ENCODE peak calls at places on chromosomes 12 and 14, in ten cellular contexts. M, B, O, S, V, I, Q, T, G and Y are unnamed samples.

GRCh38 chr14:69152181-69152943 is 557 bp downstream of the DCAF5 start:
- DNase-seq in I (no peak), M (no peak), B (no peak), Q (peak), T (no peak), G (no peak), V (peak), S (peak), O (peak), Y (peak)

GRCh38 chr14:61268797-61269196 is 12.3 kb downstream of the TMEM30B start:
- DNase-seq in I (no peak), M (no peak), G (no peak), O (no peak), S (no peak), V (no peak), Q (no peak), B (no peak), T (no peak), Y (no peak)

GRCh38 chr12:118055144-118055557 is 5.8 kb downstream of the WSB2 start:
- DNase-seq in O (peak), G (peak), Q (peak), B (no peak), S (peak), V (peak), M (peak), I (peak), T (no peak), Y (peak)

GRCh38 chr14:71529855-71530254 is 402.4 kb upstream of the RGS6 start:
- DNase-seq in T (no peak), G (no peak), V (no peak), I (no peak), O (peak), B (peak), M (no peak), S (no peak), Q (peak), Y (no peak)

GRCh38 chr12:132174015-132174660 is 29.9 kb downstream of the NOC4L start:
- DNase-seq in V (no peak), G (no peak), B (no peak), S (no peak), Q (no peak), O (no peak), M (no peak), T (no peak), I (no peak), Y (no peak)

GRCh38 chr14:54267172-54267571 is 129.6 kb upstream of the CDKN3 start:
- DNase-seq in M (no peak), G (no peak), B (no peak), V (no peak), I (no peak), S (no peak), O (peak), Q (no peak), T (no peak), Y (no peak)

GRCh38 chr12:69502342-69503081 is 32.3 kb downstream of the FRS2 start:
- DNase-seq in G (no peak), I (no peak), O (peak), B (no peak), Q (no peak), M (no peak), S (no peak), V (no peak), T (no peak), Y (no peak)

GRCh38 chr14:72753879-72754400 is 140.0 kb downstream of the DPF3 start:
- DNase-seq in I (no peak), B (peak), Q (no peak), O (no peak), G (no peak), S (no peak), V (no peak), T (no peak), M (no peak), Y (no peak)

GRCh38 chr14:104403421-104404220 is 175.9 kb upstream of the C14orf180 start:
- DNase-seq in M (no peak), S (no peak), I (no peak), O (no peak), B (peak), Q (no peak), T (no peak), V (no peak), G (no peak), Y (no peak)

GRCh38 chr12:131783915-131784541 is 44.2 kb upstream of the MMP17 start:
- DNase-seq in B (no peak), S (no peak), M (no peak), I (no peak), O (peak), V (no peak), Q (no peak), G (no peak), T (peak), Y (no peak)

GRCh38 chr14:32468955-32469354 is 139.9 kb downstream of the AKAP6 start:
- DNase-seq in T (no peak), V (no peak), S (peak), M (no peak), O (peak), B (no peak), I (no peak), Q (peak), G (no peak), Y (no peak)

GRCh38 chr12:112839386-112839972 is 47.9 kb downstream of the RPH3A start:
- DNase-seq in B (no peak), O (peak), I (no peak), Q (no peak), M (no peak), V (no peak), S (peak), G (no peak), T (no peak), Y (no peak)

GRCh38 chr14:95336192-95336760 is 16.6 kb upstream of the CLMN start:
- DNase-seq in V (no peak), G (no peak), T (no peak), M (no peak), S (peak), Q (no peak), I (no peak), O (no peak), B (no peak), Y (no peak)

GRCh38 chr12:116562090-116562489 is 2.9 kb downstream of the MAP1LC3B2 start:
- DNase-seq in V (no peak), Q (no peak), S (no peak), M (no peak), T (no peak), G (no peak), O (no peak), I (no peak), B (no peak), Y (no peak)

GRCh38 chr14:99772371-99773283 is 20.6 kb upstream of the EML1 start:
- DNase-seq in O (peak), G (no peak), I (no peak), T (no peak), V (no peak), M (no peak), B (no peak), S (no peak), Q (no peak), Y (no peak)

GRCh38 chr14:90475298-90475697 is 78.5 kb downstream of the CALM1 start:
- DNase-seq in G (no peak), S (no peak), T (no peak), B (no peak), M (no peak), Q (no peak), V (no peak), O (no peak), I (no peak), Y (no peak)

GRCh38 chr12:115407723-115408122 is 723.7 kb upstream of the TBX3 start:
- DNase-seq in T (no peak), G (no peak), Q (no peak), M (no peak), I (no peak), S (no peak), O (no peak), V (no peak), B (no peak), Y (no peak)

GRCh38 chr12:113854385-113855136 is 111.6 kb downstream of the RBM19 start:
- DNase-seq in S (no peak), M (no peak), I (no peak), O (no peak), G (no peak), T (no peak), Q (peak), V (no peak), B (no peak), Y (peak)

GRCh38 chr12:121345151-121345810 is 6.9 kb downstream of the ANAPC5 start:
- DNase-seq in Q (no peak), I (no peak), V (no peak), B (no peak), M (no peak), G (no peak), O (no peak), T (no peak), S (no peak), Y (no peak)

GRCh38 chr12:13203028-13203922 is 6.7 kb downstream of the EMP1 start:
- DNase-seq in T (no peak), S (no peak), I (no peak), G (no peak), B (peak), O (no peak), M (no peak), V (no peak), Q (no peak), Y (no peak)

GRCh38 chr12:49665384-49665783 is 41.8 kb downstream of the FMNL3 start:
- DNase-seq in S (no peak), O (peak), Q (no peak), M (no peak), B (no peak), V (no peak), G (no peak), I (no peak), T (no peak), Y (no peak)

GRCh38 chr14:95918466-95918865 is 41.8 kb downstream of the TUNAR start:
- DNase-seq in G (no peak), B (no peak), M (no peak), O (no peak), I (no peak), V (no peak), S (no peak), Q (no peak), T (no peak), Y (no peak)

GRCh38 chr14:93333631-93334095 is 827 bp upstream of the BTBD7 start:
- DNase-seq in O (no peak), T (no peak), S (no peak), V (no peak), I (no peak), Q (no peak), G (no peak), B (no peak), M (no peak), Y (no peak)

GRCh38 chr12:50425859-50426258 is 25.2 kb downstream of the LARP4 start:
- DNase-seq in V (no peak), B (no peak), M (no peak), G (no peak), T (no peak), O (no peak), S (no peak), I (peak), Q (no peak), Y (no peak)

GRCh38 chr14:75301666-75302325 is 23.2 kb downstream of the FOS start:
- DNase-seq in B (peak), V (no peak), S (no peak), I (no peak), O (no peak), T (no peak), G (no peak), M (no peak), Q (peak), Y (no peak)

GRCh38 chr12:5584776-5585560 is 153.1 kb downstream of the NTF3 start:
- DNase-seq in V (no peak), S (no peak), B (no peak), G (no peak), T (no peak), I (no peak), Q (no peak), M (no peak), O (no peak), Y (no peak)